ENCODE peak calls at places on chromosomes 12 and 14, in nine cellular contexts. G is hepatic stellate cell; W is EH; A is ovary; C is neural crest cell; B is adrenal gland; L is stimulated activated naive CD4-positive, alpha-beta T cell treated with Interleukin-2 at 50 U/mL for 16 hours; X is kidney tubule cell; N is HCT116. H is an unnamed sample.

GRCh38 chr12:84408936-84409335 is 503.7 kb downstream of the SLC6A15 start:
- DNase-seq in G (no peak), X (no peak), A (no peak), N (no peak), C (no peak), W (peak), B (no peak), L (no peak), H (no peak)

GRCh38 chr14:43894534-43894933 is 612.5 kb downstream of the FSCB start:
- DNase-seq in C (no peak), L (no peak), G (no peak), N (peak), W (no peak), A (no peak), X (peak), B (no peak), H (no peak)

GRCh38 chr12:49943663-49943945 is 6.9 kb upstream of the AQP2 start:
- DNase-seq in B (no peak), A (no peak), W (no peak), N (no peak), X (no peak), L (no peak), C (no peak), G (no peak), H (no peak)

GRCh38 chr14:53458368-53458814 is 305.3 kb upstream of the DDHD1 start:
- DNase-seq in C (no peak), W (peak), X (peak), B (no peak), A (no peak), N (peak), L (no peak), G (peak), H (no peak)

GRCh38 chr12:111600296-111600562 is 1.1 kb upstream of the ATXN2 start:
- DNase-seq in N (no peak), C (no peak), X (no peak), L (no peak), W (no peak), G (no peak), A (no peak), B (no peak), H (no peak)

GRCh38 chr12:100197486-100197885 is 3.1 kb upstream of the ACTR6 start:
- DNase-seq in W (no peak), G (no peak), N (no peak), B (no peak), L (no peak), X (no peak), A (no peak), C (no peak), H (no peak)

GRCh38 chr12:69415471-69416275 is 54.5 kb upstream of the FRS2 start:
- DNase-seq in X (peak), N (peak), G (peak), A (peak), L (no peak), B (peak), C (peak), W (peak), H (no peak)

GRCh38 chr14:68710776-68711175 is 82.1 kb downstream of the ZFP36L1 start:
- DNase-seq in A (no peak), W (no peak), N (no peak), X (no peak), G (no peak), C (no peak), L (no peak), B (no peak), H (no peak)

GRCh38 chr14:104291123-104292000 is 153.0 kb downstream of the KIF26A start:
- DNase-seq in N (no peak), G (no peak), B (peak), C (no peak), X (no peak), L (no peak), A (peak), W (no peak), H (no peak)

GRCh38 chr14:21241218-21241819 is 27.9 kb downstream of the HNRNPC start:
- DNase-seq in W (peak), N (no peak), C (no peak), B (no peak), X (no peak), G (no peak), L (no peak), A (no peak), H (peak)

GRCh38 chr14:65462411-65462810 is 49.9 kb downstream of the FUT8 start:
- DNase-seq in L (peak), B (no peak), W (peak), A (no peak), X (peak), G (peak), C (no peak), N (no peak), H (no peak)

GRCh38 chr14:33275879-33276278 is 337.2 kb downstream of the NPAS3 start:
- DNase-seq in W (no peak), X (no peak), C (no peak), A (no peak), L (no peak), G (no peak), N (no peak), B (no peak), H (no peak)

H was measured in central memory CD4-positive, alpha-beta T cell.